ENCODE peak calls at places on chromosomes 5 and 9, in nine cellular contexts. One of them, this sample, is unnamed.

GRCh38 chr5:42994285-42995151 is 45.6 kb downstream of the ANXA2R start:
- DNase-seq in lower leg skin: peak
- DNase-seq in tibial nerve: peak
- DNase-seq in astrocyte of the spinal cord: peak
- DNase-seq in mammary epithelial cell: peak
- DNase-seq in heart left ventricle: peak
- DNase-seq in K562: peak
- DNase-seq in ovary: peak
- DNase-seq in epithelial cell of esophagus: peak
- DNase-seq in this sample: no peak

GRCh38 chr5:149887622-149888183 is 56.9 kb downstream of the PDE6A start:
- DNase-seq in lower leg skin: no peak
- DNase-seq in tibial nerve: no peak
- DNase-seq in astrocyte of the spinal cord: peak
- DNase-seq in K562: peak
- DNase-seq in epithelial cell of esophagus: peak
- DNase-seq in heart left ventricle: no peak
- DNase-seq in mammary epithelial cell: peak
- DNase-seq in ovary: no peak
- DNase-seq in this sample: no peak

GRCh38 chr9:20701058-20701457 is 17.0 kb downstream of the FOCAD start:
- DNase-seq in ovary: no peak
- DNase-seq in mammary epithelial cell: no peak
- DNase-seq in astrocyte of the spinal cord: peak
- DNase-seq in epithelial cell of esophagus: no peak
- DNase-seq in K562: no peak
- DNase-seq in lower leg skin: no peak
- DNase-seq in tibial nerve: no peak
- DNase-seq in heart left ventricle: no peak
- DNase-seq in this sample: no peak

GRCh38 chr5:159560073-159560472 is 229.8 kb upstream of the IL12B start:
- DNase-seq in tibial nerve: no peak
- DNase-seq in lower leg skin: no peak
- DNase-seq in K562: no peak
- DNase-seq in epithelial cell of esophagus: no peak
- DNase-seq in heart left ventricle: no peak
- DNase-seq in mammary epithelial cell: no peak
- DNase-seq in ovary: no peak
- DNase-seq in astrocyte of the spinal cord: no peak
- DNase-seq in this sample: no peak

GRCh38 chr5:119330367-119331183 is 25.2 kb upstream of the TNFAIP8 start:
- DNase-seq in epithelial cell of esophagus: peak
- DNase-seq in astrocyte of the spinal cord: no peak
- DNase-seq in tibial nerve: no peak
- DNase-seq in K562: peak
- DNase-seq in lower leg skin: no peak
- DNase-seq in heart left ventricle: no peak
- DNase-seq in mammary epithelial cell: peak
- DNase-seq in ovary: no peak
- DNase-seq in this sample: no peak

GRCh38 chr5:112703866-112704820 is 33.5 kb upstream of the APC start:
- DNase-seq in epithelial cell of esophagus: peak
- DNase-seq in K562: peak
- DNase-seq in ovary: no peak
- DNase-seq in tibial nerve: no peak
- DNase-seq in astrocyte of the spinal cord: peak
- DNase-seq in lower leg skin: no peak
- DNase-seq in heart left ventricle: no peak
- DNase-seq in mammary epithelial cell: peak
- DNase-seq in this sample: no peak

GRCh38 chr5:64637144-64637543 is 53.2 kb upstream of the SHISAL2B start:
- DNase-seq in tibial nerve: no peak
- DNase-seq in heart left ventricle: no peak
- DNase-seq in mammary epithelial cell: peak
- DNase-seq in astrocyte of the spinal cord: no peak
- DNase-seq in ovary: no peak
- DNase-seq in lower leg skin: no peak
- DNase-seq in K562: no peak
- DNase-seq in epithelial cell of esophagus: no peak
- DNase-seq in this sample: no peak

GRCh38 chr9:77575785-77576184 is 72.3 kb downstream of the GNA14 start:
- DNase-seq in ovary: no peak
- DNase-seq in K562: peak
- DNase-seq in lower leg skin: no peak
- DNase-seq in heart left ventricle: no peak
- DNase-seq in mammary epithelial cell: peak
- DNase-seq in tibial nerve: no peak
- DNase-seq in epithelial cell of esophagus: peak
- DNase-seq in astrocyte of the spinal cord: peak
- DNase-seq in this sample: no peak

GRCh38 chr9:105877719-105878118 is 183.4 kb downstream of the TMEM38B start:
- DNase-seq in tibial nerve: no peak
- DNase-seq in epithelial cell of esophagus: no peak
- DNase-seq in astrocyte of the spinal cord: no peak
- DNase-seq in mammary epithelial cell: no peak
- DNase-seq in ovary: no peak
- DNase-seq in K562: no peak
- DNase-seq in lower leg skin: no peak
- DNase-seq in heart left ventricle: no peak
- DNase-seq in this sample: no peak

GRCh38 chr5:80962630-80963520 is 2.7 kb downstream of the RASGRF2 start:
- DNase-seq in heart left ventricle: no peak
- DNase-seq in K562: no peak
- DNase-seq in mammary epithelial cell: no peak
- DNase-seq in tibial nerve: no peak
- DNase-seq in lower leg skin: no peak
- DNase-seq in astrocyte of the spinal cord: no peak
- DNase-seq in ovary: no peak
- DNase-seq in epithelial cell of esophagus: no peak
- DNase-seq in this sample: no peak

GRCh38 chr9:32590898-32591297 is 17.9 kb upstream of the NDUFB6 start:
- DNase-seq in tibial nerve: no peak
- DNase-seq in epithelial cell of esophagus: peak
- DNase-seq in K562: no peak
- DNase-seq in astrocyte of the spinal cord: no peak
- DNase-seq in mammary epithelial cell: peak
- DNase-seq in heart left ventricle: no peak
- DNase-seq in ovary: no peak
- DNase-seq in lower leg skin: no peak
- DNase-seq in this sample: no peak

GRCh38 chr9:96107436-96107835 is 194.5 kb downstream of the HSD17B3 start:
- DNase-seq in K562: no peak
- DNase-seq in mammary epithelial cell: no peak
- DNase-seq in epithelial cell of esophagus: no peak
- DNase-seq in heart left ventricle: no peak
- DNase-seq in astrocyte of the spinal cord: no peak
- DNase-seq in tibial nerve: no peak
- DNase-seq in lower leg skin: no peak
- DNase-seq in ovary: no peak
- DNase-seq in this sample: no peak

GRCh38 chr5:113271753-113272454 is 162.9 kb downstream of the TSSK1B start:
- DNase-seq in astrocyte of the spinal cord: no peak
- DNase-seq in mammary epithelial cell: no peak
- DNase-seq in epithelial cell of esophagus: no peak
- DNase-seq in ovary: no peak
- DNase-seq in lower leg skin: no peak
- DNase-seq in heart left ventricle: no peak
- DNase-seq in tibial nerve: no peak
- DNase-seq in K562: no peak
- DNase-seq in this sample: no peak

GRCh38 chr5:66620711-66621110 is 24.5 kb downstream of the MAST4 start:
- DNase-seq in lower leg skin: no peak
- DNase-seq in epithelial cell of esophagus: no peak
- DNase-seq in mammary epithelial cell: no peak
- DNase-seq in ovary: no peak
- DNase-seq in astrocyte of the spinal cord: no peak
- DNase-seq in heart left ventricle: no peak
- DNase-seq in tibial nerve: no peak
- DNase-seq in K562: no peak
- DNase-seq in this sample: no peak

GRCh38 chr9:109166171-109166770 is 778 bp downstream of the FRRS1L start:
- DNase-seq in lower leg skin: no peak
- DNase-seq in mammary epithelial cell: no peak
- DNase-seq in heart left ventricle: no peak
- DNase-seq in tibial nerve: no peak
- DNase-seq in ovary: no peak
- DNase-seq in K562: no peak
- DNase-seq in astrocyte of the spinal cord: no peak
- DNase-seq in epithelial cell of esophagus: no peak
- DNase-seq in this sample: no peak

GRCh38 chr9:75893096-75893495 is 2.6 kb downstream of the PCSK5 start:
- DNase-seq in ovary: no peak
- DNase-seq in mammary epithelial cell: peak
- DNase-seq in epithelial cell of esophagus: peak
- DNase-seq in K562: no peak
- DNase-seq in astrocyte of the spinal cord: no peak
- DNase-seq in tibial nerve: no peak
- DNase-seq in lower leg skin: no peak
- DNase-seq in heart left ventricle: no peak
- DNase-seq in this sample: no peak

GRCh38 chr9:111898331-111899096 is 1.9 kb downstream of the UGCG start:
- DNase-seq in mammary epithelial cell: no peak
- DNase-seq in heart left ventricle: no peak
- DNase-seq in astrocyte of the spinal cord: peak
- DNase-seq in epithelial cell of esophagus: no peak
- DNase-seq in K562: peak
- DNase-seq in ovary: no peak
- DNase-seq in tibial nerve: no peak
- DNase-seq in lower leg skin: no peak
- DNase-seq in this sample: no peak

GRCh38 chr5:68348447-68349222 is 133.1 kb downstream of the PIK3R1 start:
- DNase-seq in heart left ventricle: no peak
- DNase-seq in epithelial cell of esophagus: no peak
- DNase-seq in tibial nerve: no peak
- DNase-seq in lower leg skin: no peak
- DNase-seq in K562: no peak
- DNase-seq in astrocyte of the spinal cord: no peak
- DNase-seq in ovary: no peak
- DNase-seq in mammary epithelial cell: no peak
- DNase-seq in this sample: no peak
- TF ChIP-seq CTCF in heart left ventricle: no peak
- TF ChIP-seq CTCF in epithelial cell of esophagus: no peak
- TF ChIP-seq CTCF in tibial nerve: no peak
- TF ChIP-seq CTCF in lower leg skin: no peak
- TF ChIP-seq CTCF in K562: no peak
- TF ChIP-seq CTCF in astrocyte of the spinal cord: no peak
- TF ChIP-seq CTCF in ovary: no peak
- TF ChIP-seq CTCF in mammary epithelial cell: no peak
- TF ChIP-seq CTCF in this sample: no peak

DNA sequence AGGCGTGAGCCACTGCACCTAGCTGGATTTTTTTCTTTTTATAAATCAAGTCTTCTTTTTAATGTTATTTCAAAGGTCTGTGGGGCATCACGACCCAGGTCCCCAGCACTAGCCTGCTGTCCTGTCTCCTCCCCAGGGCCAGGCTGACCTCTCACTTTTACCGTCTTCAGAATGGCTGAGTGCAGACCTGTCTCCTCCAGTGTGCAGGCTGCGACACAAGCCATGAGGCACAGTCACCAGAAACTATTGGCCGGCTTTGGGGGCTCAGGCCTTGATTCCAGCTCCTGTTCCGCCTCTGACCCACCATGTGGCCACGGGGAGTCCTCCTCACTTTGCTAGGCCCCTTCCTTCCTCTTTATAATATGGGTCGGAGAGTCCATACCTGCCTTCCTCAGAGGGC is 46.6 kb upstream of the NEURL1B start:
- DNase-seq in heart left ventricle: no peak
- DNase-seq in tibial nerve: no peak
- DNase-seq in ovary: no peak
- DNase-seq in epithelial cell of esophagus: no peak
- DNase-seq in lower leg skin: no peak
- DNase-seq in astrocyte of the spinal cord: no peak
- DNase-seq in mammary epithelial cell: no peak
- DNase-seq in K562: no peak
- DNase-seq in this sample: no peak
- H3K4me3 ChIP-seq in heart left ventricle: no peak
- H3K4me3 ChIP-seq in tibial nerve: no peak
- H3K4me3 ChIP-seq in ovary: no peak
- H3K4me3 ChIP-seq in epithelial cell of esophagus: no peak
- H3K4me3 ChIP-seq in lower leg skin: no peak
- H3K4me3 ChIP-seq in astrocyte of the spinal cord: no peak
- H3K4me3 ChIP-seq in mammary epithelial cell: no peak
- H3K4me3 ChIP-seq in K562: no peak
- H3K4me3 ChIP-seq in this sample: no peak

DNA sequence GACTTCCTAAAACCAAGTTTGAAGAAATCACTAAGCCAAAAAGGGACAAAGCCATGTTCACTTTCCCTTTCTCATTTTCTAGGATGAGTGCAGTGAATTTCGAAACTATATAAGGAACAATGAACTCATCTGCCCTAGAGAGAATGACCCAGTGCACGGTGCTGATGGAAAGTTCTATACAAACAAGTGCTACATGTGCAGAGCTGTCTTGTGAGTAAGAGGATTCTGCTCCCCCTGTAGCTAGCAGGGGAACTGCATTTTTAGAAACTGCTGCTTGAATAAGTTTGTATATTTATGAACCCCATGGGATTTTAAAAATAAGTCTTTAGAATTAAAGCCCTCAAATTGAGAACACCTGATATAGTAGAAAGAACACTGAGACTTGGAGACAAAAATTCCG is 42.7 kb upstream of the SPINK14 start:
- DNase-seq in astrocyte of the spinal cord: peak
- DNase-seq in tibial nerve: no peak
- DNase-seq in mammary epithelial cell: peak
- DNase-seq in heart left ventricle: no peak
- DNase-seq in K562: no peak
- DNase-seq in ovary: no peak
- DNase-seq in lower leg skin: no peak
- DNase-seq in epithelial cell of esophagus: peak
- DNase-seq in this sample: no peak
- TF ChIP-seq CTCF in astrocyte of the spinal cord: peak
- TF ChIP-seq CTCF in tibial nerve: no peak
- TF ChIP-seq CTCF in mammary epithelial cell: peak
- TF ChIP-seq CTCF in heart left ventricle: no peak
- TF ChIP-seq CTCF in K562: no peak
- TF ChIP-seq CTCF in ovary: no peak
- TF ChIP-seq CTCF in lower leg skin: no peak
- TF ChIP-seq CTCF in epithelial cell of esophagus: peak
- TF ChIP-seq CTCF in this sample: no peak

DNA sequence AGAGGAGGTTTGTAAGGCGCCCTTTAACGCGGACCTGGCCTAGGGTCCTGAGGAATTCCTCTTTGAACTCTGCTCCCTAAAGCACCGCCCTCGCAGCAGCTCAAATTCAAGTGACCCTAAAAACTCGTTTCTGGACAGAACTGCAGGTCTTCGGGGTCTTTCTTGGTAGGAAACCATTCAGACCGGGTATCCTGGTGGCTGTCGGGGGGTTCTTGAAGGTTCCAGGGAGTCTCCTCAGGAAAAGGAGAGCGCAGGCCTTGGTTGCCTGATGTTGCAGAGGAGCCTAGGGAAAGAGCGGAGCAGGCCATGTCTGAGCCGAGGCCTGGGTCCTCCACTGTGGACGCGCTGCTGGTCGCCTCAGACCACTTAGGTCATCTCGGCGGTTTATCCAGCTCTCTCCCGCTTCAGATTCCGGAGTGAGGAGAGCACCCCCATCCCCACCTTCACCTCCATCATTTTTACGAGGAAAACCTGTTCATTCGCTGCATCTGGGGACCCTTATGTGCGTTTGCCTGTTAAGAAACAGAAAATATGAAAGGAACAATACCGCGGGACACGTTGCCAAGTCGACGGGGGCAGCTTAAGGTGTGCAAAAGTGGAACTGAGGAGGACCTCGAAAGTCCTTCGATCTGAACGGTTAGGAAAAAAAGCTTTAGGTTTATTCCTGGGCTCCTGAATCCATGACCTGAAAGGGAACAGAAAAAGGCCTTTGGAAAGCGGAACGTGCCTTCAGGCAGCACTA is 299.4 kb downstream of the PARP8 start:
- DNase-seq in ovary: no peak
- DNase-seq in tibial nerve: no peak
- DNase-seq in mammary epithelial cell: no peak
- DNase-seq in lower leg skin: no peak
- DNase-seq in heart left ventricle: no peak
- DNase-seq in astrocyte of the spinal cord: no peak
- DNase-seq in epithelial cell of esophagus: no peak
- DNase-seq in K562: no peak
- DNase-seq in this sample: no peak
- H3K4me3 ChIP-seq in ovary: no peak
- H3K4me3 ChIP-seq in tibial nerve: no peak
- H3K4me3 ChIP-seq in mammary epithelial cell: no peak
- H3K4me3 ChIP-seq in lower leg skin: no peak
- H3K4me3 ChIP-seq in heart left ventricle: no peak
- H3K4me3 ChIP-seq in astrocyte of the spinal cord: no peak
- H3K4me3 ChIP-seq in epithelial cell of esophagus: no peak
- H3K4me3 ChIP-seq in K562: no peak
- H3K4me3 ChIP-seq in this sample: no peak

This sample was measured in ascending aorta.